ENCODE peak calls at places on chromosomes 13 and 19, in six cellular contexts. E, C, Q, L, P and T are unnamed samples.

GRCh38 chr19:57302727-57303401 is 17.4 kb upstream of the ZNF543 start:
- DNase-seq in L (no peak), Q (no peak), C (peak), E (no peak), P (no peak), T (no peak)

GRCh38 chr19:14700711-14701110 is 10.9 kb downstream of the ZNF333 start:
- DNase-seq in L (no peak), C (no peak), E (no peak), Q (no peak), P (no peak), T (no peak)

GRCh38 chr19:54069482-54069881 is 5.8 kb upstream of the VSTM1 start:
- DNase-seq in L (no peak), C (no peak), P (no peak), E (no peak), Q (no peak), T (no peak)

GRCh38 chr13:100584901-100585300 is 3.7 kb downstream of the GGACT start:
- DNase-seq in L (no peak), P (no peak), Q (no peak), E (no peak), C (no peak), T (no peak)

GRCh38 chr19:17052439-17052838 is 22.8 kb downstream of the HAUS8 start:
- DNase-seq in C (peak), P (peak), Q (peak), L (peak), E (peak), T (peak)

GRCh38 chr19:10565028-10565566 is 713 bp downstream of the KRI1 start:
- DNase-seq in C (no peak), Q (peak), P (peak), L (no peak), E (no peak), T (peak)

GRCh38 chr13:111857336-111857735 is 209.6 kb upstream of the SOX1 start:
- DNase-seq in Q (no peak), P (no peak), E (peak), C (no peak), L (no peak), T (no peak)

GRCh38 chr13:33236021-33236420 is 49.5 kb downstream of the STARD13 start:
- DNase-seq in P (peak), E (no peak), Q (peak), C (no peak), L (no peak), T (no peak)

GRCh38 chr19:8640402-8641004 is 10.1 kb downstream of the NFILZ start:
- DNase-seq in Q (peak), C (no peak), L (no peak), P (no peak), E (no peak), T (no peak)

GRCh38 chr13:97257800-97258799 is 36.0 kb downstream of the MBNL2 start:
- DNase-seq in E (no peak), C (peak), L (no peak), Q (peak), P (peak), T (no peak)

GRCh38 chr19:12162513-12162881 is 399 bp upstream of the ZNF136 start:
- DNase-seq in C (no peak), P (no peak), L (no peak), E (no peak), Q (no peak), T (no peak)

GRCh38 chr19:17841810-17842662 is 5.7 kb downstream of the JAK3 start:
- DNase-seq in L (peak), P (peak), C (peak), Q (peak), E (peak), T (peak)

GRCh38 chr19:55044286-55044685 is 6.2 kb upstream of the GP6 start:
- DNase-seq in L (no peak), E (no peak), C (no peak), Q (no peak), P (no peak), T (no peak)

GRCh38 chr13:29754486-29754806 is 96.0 kb downstream of the UBL3 start:
- DNase-seq in E (peak), L (no peak), Q (peak), C (no peak), P (peak), T (no peak)

GRCh38 chr13:109725297-109725696 is 61.1 kb downstream of the IRS2 start:
- DNase-seq in C (no peak), P (no peak), L (no peak), Q (no peak), E (no peak), T (no peak)

GRCh38 chr13:42110410-42111155 is 62.1 kb downstream of the DGKH start:
- DNase-seq in P (peak), E (no peak), Q (peak), C (peak), L (peak), T (peak)

DNA sequence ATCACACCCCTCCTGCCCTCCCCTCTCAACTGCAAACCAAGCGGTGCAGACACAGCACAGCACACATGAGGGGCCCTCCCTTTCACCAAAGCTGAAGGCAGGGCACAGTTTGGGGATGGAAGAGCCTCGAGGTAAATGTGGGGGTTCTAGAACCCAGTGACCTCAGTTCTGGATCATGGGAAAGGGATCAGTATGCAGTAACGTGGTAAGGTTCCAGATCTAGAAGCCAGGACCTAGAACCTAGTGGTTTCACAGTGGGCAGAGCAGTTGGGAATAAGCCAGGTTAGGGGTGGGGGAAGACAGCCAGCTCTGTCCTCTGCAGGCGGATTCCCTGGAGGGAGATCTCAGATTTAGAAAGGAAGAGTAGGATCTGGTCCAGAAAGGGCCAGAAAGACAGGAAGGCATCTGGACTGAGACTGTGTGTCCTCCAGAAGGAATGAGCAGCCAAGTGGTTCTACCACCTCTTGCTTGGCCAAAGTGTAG is 3.1 kb downstream of the FTL start:
- DNase-seq in P (peak), Q (peak), L (no peak), C (no peak), E (no peak), T (no peak)
- H3K9ac ChIP-seq in P (no peak), Q (peak), L (no peak), C (no peak), E (no peak), T (no peak)

GRCh38 chr13:24931450-24932217 is 164.3 kb upstream of the PABPC3 start:
- DNase-seq in E (peak), Q (no peak), C (no peak), P (no peak), L (no peak), T (no peak)
- H3K9ac ChIP-seq in E (peak), Q (no peak), C (no peak), P (no peak), L (no peak), T (no peak)

GRCh38 chr19:45645631-45646344 is 6.6 kb upstream of the EML2 start:
- DNase-seq in E (peak), P (peak), L (no peak), Q (peak), C (peak), T (peak)

GRCh38 chr19:45643024-45643926 is 4.1 kb upstream of the EML2 start:
- DNase-seq in E (peak), Q (peak), L (peak), P (peak), C (peak), T (peak)

GRCh38 chr19:45645068-45645630 is 6.0 kb upstream of the EML2 start:
- DNase-seq in E (no peak), P (no peak), L (no peak), Q (no peak), C (no peak), T (no peak)

GRCh38 chr19:45643927-45644771 is 5.0 kb upstream of the EML2 start:
- DNase-seq in L (no peak), P (no peak), Q (no peak), E (no peak), C (no peak), T (no peak)

GRCh38 chr19:45646345-45646698 is 7.1 kb upstream of the EML2 start:
- DNase-seq in L (no peak), E (no peak), P (no peak), Q (no peak), C (no peak), T (no peak)
- H3K9ac ChIP-seq in L (no peak), E (no peak), P (no peak), Q (no peak), C (no peak), T (no peak)

GRCh38 chr13:31639443-31640163 is 99.7 kb upstream of the RXFP2 start:
- DNase-seq in P (peak), L (no peak), C (no peak), E (no peak), Q (peak), T (no peak)

GRCh38 chr13:31638577-31638976 is 100.7 kb upstream of the RXFP2 start:
- DNase-seq in Q (peak), E (no peak), P (peak), C (peak), L (no peak), T (no peak)
- H3K9ac ChIP-seq in Q (no peak), E (no peak), P (no peak), C (no peak), L (no peak), T (no peak)